ENCODE peak calls at places on chromosomes 5 and 9, in seven cellular contexts. Y, L, H, O, C, X and A are unnamed samples.

GRCh38 chr5:75671506-75671905 is 45.7 kb downstream of the POC5 start:
- DNase-seq in Y (no peak), L (no peak), H (no peak), O (no peak), C (no peak), X (no peak), A (no peak)

GRCh38 chr9:101437806-101438232 is 2.2 kb upstream of the ALDOB start:
- DNase-seq in Y (no peak), L (peak; percentile 47), H (peak; percentile 44), O (peak; percentile 72), C (peak; percentile 76), X (no peak), A (no peak)

GRCh38 chr5:32583582-32584232 is 1.6 kb upstream of the SUB1 start:
- DNase-seq in Y (peak; percentile 39), L (no peak), H (peak; percentile 37), O (no peak), C (no peak), X (no peak), A (no peak)

GRCh38 chr9:105259731-105260612 is 15.5 kb downstream of the SLC44A1 start:
- DNase-seq in Y (no peak), L (no peak), H (no peak), O (no peak), C (no peak), X (no peak), A (no peak)

GRCh38 chr5:1445313-1445894 is at the start of gene SLC6A3:
- DNase-seq in Y (no peak), L (peak; percentile 47), H (peak; percentile 27), O (no peak), C (no peak), X (no peak), A (peak; percentile 20)

GRCh38 chr5:112417931-112418358 is 1.1 kb downstream of the EPB41L4A start:
- DNase-seq in Y (peak; percentile 15), L (no peak), H (peak; percentile 49), O (no peak), C (peak; percentile 70), X (no peak), A (peak; percentile 81)

GRCh38 chr9:85702881-85703280 is 38.9 kb downstream of the AGTPBP1 start:
- DNase-seq in Y (no peak), L (no peak), H (no peak), O (no peak), C (no peak), X (no peak), A (no peak)

GRCh38 chr9:111038336-111039202 is at the start of gene LPAR1:
- DNase-seq in Y (no peak), L (peak; percentile 54), H (peak; percentile 37), O (peak; percentile 81), C (peak; percentile 67), X (peak; percentile 24), A (no peak)

GRCh38 chr9:6780690-6781089 is 22.9 kb downstream of the KDM4C start:
- DNase-seq in Y (no peak), L (no peak), H (no peak), O (no peak), C (no peak), X (no peak), A (no peak)

GRCh38 chr5:118293378-118293777 is 695.0 kb downstream of the DTWD2 start:
- DNase-seq in Y (no peak), L (no peak), H (no peak), O (no peak), C (no peak), X (no peak), A (no peak)

GRCh38 chr5:132677191-132677590 is 3.4 kb downstream of the IL4 start:
- DNase-seq in Y (no peak), L (no peak), H (peak; percentile 73), O (no peak), C (no peak), X (peak; percentile 79), A (no peak)

GRCh38 chr5:133996683-133997252 is 8.0 kb downstream of the VDAC1 start:
- DNase-seq in Y (no peak), L (no peak), H (no peak), O (no peak), C (no peak), X (no peak), A (peak; percentile 19)

GRCh38 chr5:8070138-8070537 is 201.2 kb downstream of the MTRR start:
- DNase-seq in Y (no peak), L (no peak), H (no peak), O (no peak), C (no peak), X (no peak), A (no peak)

GRCh38 chr9:82810902-82811301 is 252.0 kb downstream of the RASEF start:
- DNase-seq in Y (no peak), L (no peak), H (no peak), O (no peak), C (no peak), X (peak; percentile 59), A (no peak)

GRCh38 chr9:4443439-4443838 is 46.8 kb upstream of the SLC1A1 start:
- DNase-seq in Y (no peak), L (no peak), H (no peak), O (no peak), C (no peak), X (no peak), A (no peak)

GRCh38 chr5:35856186-35857003 is at the start of gene IL7R:
- DNase-seq in Y (no peak), L (no peak), H (no peak), O (no peak), C (no peak), X (no peak), A (no peak)

GRCh38 chr9:3931996-3932906 is 367.6 kb downstream of the GLIS3 start:
- DNase-seq in Y (no peak), L (no peak), H (no peak), O (no peak), C (no peak), X (no peak), A (no peak)

DNA sequence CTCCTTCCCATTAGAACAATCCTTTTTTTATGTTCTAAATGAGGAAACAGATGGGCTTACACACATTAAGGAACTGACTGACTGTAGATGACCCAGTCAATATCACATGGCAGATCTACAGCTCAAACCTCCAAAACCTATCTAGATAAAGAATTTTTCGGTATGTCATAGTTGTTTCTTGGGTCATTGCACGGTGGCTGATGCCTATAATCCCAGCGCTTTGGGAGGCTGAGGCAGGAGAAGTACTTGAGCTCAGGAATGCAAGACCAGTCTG is 7.1 kb downstream of the CSNK1A1 start:
- DNase-seq in Y (no peak), L (no peak), H (no peak), O (no peak), C (no peak), X (no peak), A (peak; percentile 40)
- TF ChIP-seq POLR2A in Y (no peak), L (no peak), H (no peak), O (no peak), C (no peak), X (no peak), A (no peak)

GRCh38 chr5:154189819-154190651 is 498 bp upstream of the GALNT10 start:
- DNase-seq in Y (peak; percentile 82), L (peak; percentile 74), H (peak; percentile 89), O (peak; percentile 93), C (peak; percentile 93), X (peak; percentile 51), A (peak; percentile 91)
- TF ChIP-seq POLR2A in Y (peak; percentile 2), L (no peak), H (no peak), O (no peak), C (no peak), X (peak; percentile 20), A (peak; percentile 56)

GRCh38 chr9:81597749-81598497 is 91.4 kb downstream of the TLE1 start:
- DNase-seq in Y (no peak), L (no peak), H (no peak), O (no peak), C (no peak), X (no peak), A (no peak)

GRCh38 chr9:81596671-81597426 is 92.5 kb downstream of the TLE1 start:
- DNase-seq in Y (no peak), L (no peak), H (no peak), O (no peak), C (no peak), X (no peak), A (no peak)

GRCh38 chr9:81594415-81594814 is 94.9 kb downstream of the TLE1 start:
- DNase-seq in Y (no peak), L (no peak), H (no peak), O (no peak), C (no peak), X (no peak), A (no peak)

GRCh38 chr9:81592890-81593271 is 96.5 kb downstream of the TLE1 start:
- DNase-seq in Y (no peak), L (no peak), H (no peak), O (peak; percentile 77), C (peak; percentile 69), X (no peak), A (no peak)

DNA sequence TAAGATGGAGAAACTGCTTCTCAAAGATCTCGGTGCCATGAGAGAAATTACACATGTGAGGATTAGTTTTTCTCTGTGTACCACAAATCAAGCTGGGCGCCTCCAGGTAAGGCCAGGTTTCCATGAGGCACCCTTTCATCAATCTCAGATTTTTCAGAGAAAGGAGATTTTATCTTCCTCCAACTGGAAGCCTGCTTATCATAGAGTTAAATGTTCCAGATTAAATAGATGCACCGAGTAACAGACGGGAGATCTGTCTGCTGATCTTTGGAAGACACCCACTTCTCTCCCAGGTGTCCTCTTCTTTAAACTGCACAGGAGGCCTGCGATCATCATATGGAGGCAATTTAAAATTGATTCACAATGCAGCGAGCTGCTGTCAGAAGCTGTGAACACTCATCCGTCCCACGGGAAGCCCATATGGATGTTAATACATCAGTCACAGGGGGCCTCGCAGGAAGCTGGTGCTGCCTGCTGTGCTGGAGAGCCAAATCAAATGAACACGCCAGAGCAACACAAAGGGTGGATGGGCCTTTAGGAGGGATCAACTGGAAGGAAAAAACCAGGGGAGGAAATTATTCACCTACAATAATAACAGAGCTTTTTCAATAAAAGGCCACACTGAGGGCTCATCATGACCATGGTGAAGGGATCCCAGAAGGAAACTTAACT is 93.3 kb downstream of the TLE1 start:
- DNase-seq in Y (no peak), L (no peak), H (no peak), O (no peak), C (no peak), X (no peak), A (no peak)
- TF ChIP-seq POLR2A in Y (no peak), L (no peak), H (no peak), O (no peak), C (no peak), X (no peak), A (no peak)

GRCh38 chr5:42990892-42991291 is 49.2 kb downstream of the ANXA2R start:
- DNase-seq in Y (no peak), L (no peak), H (no peak), O (no peak), C (no peak), X (no peak), A (no peak)

GRCh38 chr5:42991477-42992034 is 48.6 kb downstream of the ANXA2R start:
- DNase-seq in Y (peak; percentile 28), L (no peak), H (no peak), O (no peak), C (no peak), X (no peak), A (no peak)

GRCh38 chr5:42994285-42995151 is 45.6 kb downstream of the ANXA2R start:
- DNase-seq in Y (no peak), L (peak; percentile 80), H (peak; percentile 78), O (peak; percentile 90), C (peak; percentile 88), X (peak; percentile 81), A (peak; percentile 95)

GRCh38 chr5:42993516-42994284 is 46.4 kb downstream of the ANXA2R start:
- DNase-seq in Y (no peak), L (no peak), H (no peak), O (no peak), C (no peak), X (no peak), A (peak; percentile 89)

GRCh38 chr5:42992035-42992570 is 48.0 kb downstream of the ANXA2R start:
- DNase-seq in Y (peak; percentile 40), L (peak; percentile 44), H (peak; percentile 68), O (peak; percentile 88), C (peak; percentile 91), X (peak; percentile 42), A (peak; percentile 86)
- TF ChIP-seq POLR2A in Y (peak; percentile 80), L (peak; percentile 30), H (no peak), O (peak; percentile 22), C (no peak), X (no peak), A (peak; percentile 92)